ENCODE peak calls at places on chromosome 19, in nine cellular contexts. P is fibroblast of lung; U is GM04503; M is stimulated activated CD8-positive, alpha-beta memory T cell treated with anti-CD3 and anti-CD28 coated beads, Interleukin-2, amount 100 ng/mL, for 48 hours; R is mammary epithelial cell; Q is amygdala; B is AG20443; N is HS-5; S is left ventricle myocardium superior. A is an unnamed sample.

GRCh38 chr19:48629599-48630288 is 7.4 kb downstream of the DBP start:
- DNase-seq in Q (no peak), R (no peak), S (peak; percentile 70), M (no peak), U (no peak), B (no peak), P (peak; percentile 73), N (no peak), A (no peak)

GRCh38 chr19:42422092-42422575 is 5.1 kb downstream of the LIPE start:
- DNase-seq in Q (no peak), P (no peak), B (peak; percentile 5), N (no peak), R (no peak), S (peak; percentile 59), U (no peak), M (no peak), A (no peak)

GRCh38 chr19:7617172-7617571 is 12.2 kb downstream of the XAB2 start:
- DNase-seq in B (no peak), U (no peak), P (no peak), M (no peak), Q (no peak), R (no peak), N (no peak), S (no peak), A (no peak)

GRCh38 chr19:5109560-5109959 is 140.6 kb downstream of the KDM4B start:
- DNase-seq in U (no peak), N (no peak), R (no peak), M (no peak), B (no peak), Q (no peak), P (no peak), S (no peak), A (no peak)

GRCh38 chr19:47507031-47507430 is 7.8 kb downstream of the NAPA start:
- DNase-seq in R (no peak), M (no peak), S (no peak), B (no peak), Q (peak; percentile 30), P (no peak), N (no peak), U (no peak), A (no peak)

GRCh38 chr19:647566-648284 is 8.0 kb downstream of the FGF22 start:
- DNase-seq in N (no peak), Q (no peak), P (no peak), R (no peak), M (no peak), B (no peak), U (no peak), S (no peak), A (no peak)

GRCh38 chr19:18216789-18217188 is 9.4 kb downstream of the PDE4C start:
- DNase-seq in S (no peak), N (no peak), P (no peak), Q (no peak), R (no peak), U (no peak), B (no peak), M (no peak), A (no peak)

GRCh38 chr19:11931051-11931450 is 6.1 kb downstream of the ZNF700 start:
- DNase-seq in S (no peak), U (no peak), R (no peak), P (no peak), Q (no peak), N (no peak), B (no peak), M (no peak), A (no peak)

GRCh38 chr19:16197188-16197621 is 506 bp upstream of the AP1M1 start:
- DNase-seq in U (peak; percentile 95), B (peak; percentile 83), Q (no peak), R (peak; percentile 54), M (no peak), N (peak; percentile 91), S (no peak), P (peak; percentile 90), A (no peak)

GRCh38 chr19:36140289-36141038 is 598 bp downstream of the CAPNS1 start:
- DNase-seq in U (no peak), P (peak; percentile 75), M (peak; percentile 41), N (no peak), B (peak; percentile 46), S (peak; percentile 53), Q (no peak), R (peak; percentile 70), A (no peak)

GRCh38 chr19:42629191-42629590 is 34.5 kb upstream of the CEACAM8 start:
- DNase-seq in P (no peak), Q (no peak), B (no peak), M (no peak), U (no peak), R (peak; percentile 21), S (no peak), N (no peak), A (no peak)

GRCh38 chr19:40590464-40591265 is 10.5 kb upstream of the LTBP4 start:
- DNase-seq in Q (no peak), M (no peak), P (no peak), R (no peak), N (no peak), S (no peak), B (no peak), U (no peak), A (no peak)

GRCh38 chr19:16293133-16294085 is 31.2 kb upstream of the KLF2 start:
- DNase-seq in S (peak; percentile 75), B (peak; percentile 94), U (peak; percentile 83), M (no peak), R (no peak), N (peak; percentile 73), P (peak; percentile 96), Q (no peak), A (no peak)